ENCODE peak calls at places on chromosome 16, in seven cellular contexts. Q is stimulated activated effector memory CD8-positive, alpha-beta T cell treated with anti-CD3 and anti-CD28 coated beads, Interleukin-12 subunit alpha, Interleukin-12 subunit beta, amount 100 ng/mL, for 72 hours; H is hippocampal formation; E is stimulated activated CD8-positive, alpha-beta memory T cell treated with anti-CD3 and anti-CD28 coated beads, Interleukin-15, amount 100 ng/mL, for 24 hours; B is activated naive CD8-positive, alpha-beta T cell treated with anti-CD3 and anti-CD28 coated beads, Interleukin-2, amount 50 U/mL, for 24 hours; S is GM04504; P is prostate gland. D is an unnamed sample.

GRCh38 chr16:9837481-9837880 is 344.7 kb downstream of the GRIN2A start:
- DNase-seq in Q (no peak), H (no peak), E (no peak), B (no peak), S (no peak), P (no peak), D (no peak)

GRCh38 chr16:56491657-56492261 is 28.1 kb downstream of the BBS2 start:
- DNase-seq in Q (no peak), H (no peak), E (no peak), B (no peak), S (no peak), P (no peak), D (no peak)

GRCh38 chr16:20610192-20610891 is 34.2 kb upstream of the ACSM2B start:
- DNase-seq in Q (no peak), H (no peak), E (no peak), B (no peak), S (no peak), P (no peak), D (no peak)

GRCh38 chr16:89207993-89208392 is 7.7 kb upstream of the SLC22A31 start:
- DNase-seq in Q (no peak), H (no peak), E (no peak), B (no peak), S (no peak), P (no peak), D (no peak)

GRCh38 chr16:66043326-66043725 is 323.2 kb upstream of the CDH5 start:
- DNase-seq in Q (no peak), H (no peak), E (no peak), B (no peak), S (no peak), P (no peak), D (no peak)

GRCh38 chr16:31092330-31092729 is 2.3 kb downstream of the VKORC1 start:
- DNase-seq in Q (no peak), H (no peak), E (no peak), B (no peak), S (peak; percentile 54), P (no peak), D (no peak)

GRCh38 chr16:86077243-86077940 is 178.4 kb downstream of the IRF8 start:
- DNase-seq in Q (no peak), H (no peak), E (no peak), B (no peak), S (no peak), P (no peak), D (no peak)

GRCh38 chr16:26993988-26994387 is 72.7 kb upstream of the C16orf82 start:
- DNase-seq in Q (no peak), H (no peak), E (no peak), B (no peak), S (peak; percentile 28), P (no peak), D (no peak)

GRCh38 chr16:85924675-85925074 is 25.7 kb downstream of the IRF8 start:
- DNase-seq in Q (no peak), H (no peak), E (no peak), B (no peak), S (no peak), P (no peak), D (peak; percentile 50)

GRCh38 chr16:28280881-28281836 is 11.2 kb upstream of the SBK1 start:
- DNase-seq in Q (no peak), H (no peak), E (no peak), B (no peak), S (no peak), P (no peak), D (no peak)

GRCh38 chr16:26816266-26816665 is 250.5 kb upstream of the C16orf82 start:
- DNase-seq in Q (no peak), H (no peak), E (no peak), B (no peak), S (no peak), P (no peak), D (no peak)

GRCh38 chr16:47073223-47074155 is 70.3 kb downstream of the NETO2 start:
- DNase-seq in Q (peak; percentile 28), H (no peak), E (no peak), B (no peak), S (no peak), P (no peak), D (no peak)

GRCh38 chr16:77059441-77059840 is 131.5 kb upstream of the MON1B start:
- DNase-seq in Q (no peak), H (no peak), E (no peak), B (no peak), S (no peak), P (no peak), D (no peak)

GRCh38 chr16:83004868-83005652 is 378.3 kb downstream of the CDH13 start:
- DNase-seq in Q (no peak), H (no peak), E (no peak), B (no peak), S (no peak), P (no peak), D (no peak)

GRCh38 chr16:69859105-69859969 is 91.8 kb upstream of the CLEC18A start:
- DNase-seq in Q (no peak), H (peak; percentile 25), E (no peak), B (no peak), S (no peak), P (no peak), D (peak; percentile 18)

GRCh38 chr16:67115649-67116048 is 5.9 kb downstream of the PHAF1 start:
- DNase-seq in Q (no peak), H (no peak), E (no peak), B (no peak), S (peak; percentile 77), P (no peak), D (no peak)

GRCh38 chr16:84205976-84206691 is 15.2 kb downstream of the ADAD2 start:
- DNase-seq in Q (no peak), H (no peak), E (no peak), B (no peak), S (no peak), P (no peak), D (no peak)

GRCh38 chr16:89581045-89581695 is 5.6 kb downstream of the CPNE7 start:
- DNase-seq in Q (no peak), H (no peak), E (no peak), B (no peak), S (peak; percentile 94), P (no peak), D (no peak)